ENCODE peak calls at places on chromosomes 3 and 15, in four cellular contexts. L, N, C and J are unnamed samples.

GRCh38 chr15:87777054-87777498 is 479.5 kb downstream of the NTRK3 start:
- DNase-seq in L (no peak), N (no peak), C (no peak), J (peak)

GRCh38 chr3:8095724-8096123 is 405.9 kb upstream of the LMCD1 start:
- DNase-seq in L (peak), N (peak), C (no peak), J (no peak)

GRCh38 chr3:87233805-87234204 is 6.7 kb downstream of the CHMP2B start:
- DNase-seq in L (no peak), N (no peak), C (no peak), J (no peak)

GRCh38 chr15:32700501-32701150 is 17.2 kb upstream of the GREM1 start:
- DNase-seq in L (no peak), N (peak), C (no peak), J (no peak)

GRCh38 chr15:65326109-65326508 is 21.6 kb downstream of the RNU5B-1 start:
- DNase-seq in L (no peak), N (no peak), C (no peak), J (no peak)

GRCh38 chr3:13546667-13547171 is 2.2 kb upstream of the FBLN2 start:
- DNase-seq in L (peak), N (no peak), C (no peak), J (no peak)

GRCh38 chr15:89317188-89317720 is 17.4 kb downstream of the POLG start:
- DNase-seq in L (no peak), N (no peak), C (no peak), J (no peak)

GRCh38 chr3:194272221-194272620 is 78.9 kb downstream of the CPN2 start:
- DNase-seq in L (no peak), N (no peak), C (peak), J (no peak)

GRCh38 chr15:42138411-42138810 is 18.0 kb downstream of the PLA2G4F start:
- DNase-seq in L (no peak), N (no peak), C (no peak), J (no peak)

GRCh38 chr3:29302619-29303018 is 21.7 kb downstream of the RBMS3 start:
- DNase-seq in L (no peak), N (no peak), C (no peak), J (no peak)
- TF ChIP-seq POLR2A in L (no peak), N (no peak), C (no peak), J (no peak)

GRCh38 chr3:187264051-187264450 is 27.5 kb downstream of the MASP1 start:
- DNase-seq in L (peak), N (peak), C (no peak), J (no peak)
- TF ChIP-seq POLR2A in L (no peak), N (no peak), C (no peak), J (no peak)

GRCh38 chr3:58237940-58238681 is 519 bp downstream of the ABHD6 start:
- DNase-seq in L (no peak), N (peak), C (peak), J (peak)
- TF ChIP-seq POLR2A in L (no peak), N (no peak), C (no peak), J (no peak)

GRCh38 chr3:196969660-196970546 is 1.3 kb upstream of the PIGZ start:
- DNase-seq in L (peak), N (no peak), C (peak), J (peak)
- TF ChIP-seq POLR2A in L (no peak), N (no peak), C (no peak), J (peak)

DNA sequence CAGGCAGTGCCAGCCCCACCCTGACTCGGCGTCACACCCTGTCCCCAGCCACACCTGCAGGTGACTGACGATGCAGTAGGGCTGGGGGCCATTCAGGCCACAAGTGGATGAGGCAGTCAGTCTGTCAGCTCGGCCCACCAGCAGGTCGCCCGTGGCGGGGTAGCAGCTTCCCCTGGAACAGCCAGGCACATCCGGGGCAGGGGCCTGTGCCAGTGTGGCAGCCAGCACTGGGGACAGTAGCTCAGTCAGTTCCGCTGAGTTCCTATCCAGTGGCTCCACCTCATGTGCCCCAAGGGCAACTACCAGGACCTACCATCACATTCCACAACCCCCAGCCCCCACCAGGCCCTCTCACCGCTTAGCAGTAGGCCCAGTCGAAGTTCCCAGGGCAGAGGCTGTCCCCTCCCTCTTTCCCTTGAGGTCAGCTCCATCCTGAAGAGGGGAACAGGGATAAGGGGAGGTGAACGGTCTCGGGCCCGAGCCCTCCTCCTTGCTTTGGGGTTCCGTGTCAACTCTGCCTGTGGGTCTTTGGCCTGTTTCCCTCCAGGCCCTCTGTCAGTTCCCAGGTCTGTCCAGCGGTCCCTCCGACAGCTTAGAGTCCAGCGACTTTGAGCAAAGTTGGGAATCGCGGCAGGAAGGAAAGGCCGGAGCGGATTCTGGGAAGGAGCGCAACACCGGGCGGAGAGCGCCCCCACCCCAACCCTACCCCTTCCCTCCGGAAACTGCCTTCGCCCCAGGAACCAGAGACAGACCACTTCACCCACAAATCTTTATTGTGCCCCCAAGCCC is at the start of gene LAMB2:
- DNase-seq in L (peak), N (peak), C (peak), J (peak)
- TF ChIP-seq POLR2A in L (peak), N (peak), C (no peak), J (peak)

GRCh38 chr3:61250784-61251173 is 473 bp downstream of the FHIT start:
- DNase-seq in L (peak), N (peak), C (peak), J (no peak)

GRCh38 chr3:61253756-61254155 is 2.5 kb upstream of the FHIT start:
- DNase-seq in L (no peak), N (no peak), C (no peak), J (no peak)

GRCh38 chr3:61252836-61253235 is 1.6 kb upstream of the FHIT start:
- DNase-seq in L (no peak), N (no peak), C (no peak), J (no peak)

GRCh38 chr3:61248496-61248895 is 2.8 kb downstream of the FHIT start:
- DNase-seq in L (no peak), N (no peak), C (no peak), J (no peak)

DNA sequence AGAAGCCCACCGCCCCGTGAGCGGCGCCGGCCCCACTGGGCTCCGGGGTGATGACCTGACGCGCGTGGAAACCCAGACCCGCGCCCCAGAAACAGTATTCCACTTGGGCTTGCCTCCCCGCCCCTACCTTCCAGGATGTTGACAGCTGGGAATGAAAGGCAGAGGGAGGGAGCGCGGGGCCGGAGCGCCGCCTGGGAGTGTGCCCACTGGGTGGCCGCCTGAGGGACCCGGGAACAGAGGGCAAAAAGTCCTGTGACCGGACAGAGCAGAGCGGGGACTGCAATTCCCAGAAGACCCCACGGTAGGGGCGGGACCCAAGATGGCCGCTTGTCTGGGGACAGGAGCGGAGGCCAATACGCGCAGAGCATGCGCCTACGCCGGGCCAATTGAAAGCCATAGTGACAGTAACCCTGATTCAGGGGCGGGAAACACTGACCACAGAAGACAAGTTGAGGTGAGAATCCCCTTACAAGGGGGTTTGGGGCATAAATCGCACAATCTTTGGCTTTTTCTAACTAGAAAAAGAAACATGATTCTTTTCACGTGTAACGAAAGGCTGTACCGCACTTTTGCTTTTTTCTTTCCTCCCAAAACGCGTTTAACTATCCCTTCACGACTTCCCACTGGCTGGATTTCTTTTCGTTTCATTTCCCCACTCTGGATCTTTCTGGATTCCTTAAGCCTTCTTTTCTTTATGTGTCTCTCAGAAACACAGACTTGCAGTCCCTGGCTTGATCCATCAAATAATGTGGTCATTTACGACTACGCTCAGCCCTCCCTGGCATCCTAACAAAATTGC is at the start of gene FHIT:
- DNase-seq in L (peak), N (peak), C (peak), J (peak)
- TF ChIP-seq POLR2A in L (no peak), N (peak), C (no peak), J (peak)